ENCODE peak calls at places on chromosomes 2 and 18, in seven cellular contexts. F is PC-3, D is MM.1S, V is fibroblast of lung, I is neuronal stem cell, U is A549, J is tibial artery. Z is an unnamed sample.
A peak's percentile ranks its signal among the peaks of the same experiment; 100 is the strongest.

GRCh38 chr2:125405816-125406215 is 1250.1 kb upstream of the GYPC start:
- DNase-seq in J (no peak), I (no peak), V (peak; percentile 94), D (no peak), F (peak; percentile 81), U (peak; percentile 8), Z (no peak)

GRCh38 chr18:75173125-75173432 is 35.9 kb downstream of the PTGR3 start:
- DNase-seq in J (no peak), I (no peak), F (peak; percentile 11), D (peak; percentile 35), U (peak; percentile 8), V (no peak), Z (no peak)

GRCh38 chr2:71905205-71905604 is 242.5 kb downstream of the CYP26B1 start:
- DNase-seq in J (no peak), V (peak; percentile 34), D (no peak), U (no peak), I (no peak), F (peak; percentile 61), Z (no peak)

GRCh38 chr2:39099820-39100728 is 20.8 kb downstream of the SOS1 start:
- DNase-seq in F (peak; percentile 46), D (peak; percentile 66), I (no peak), V (peak; percentile 73), J (no peak), U (no peak), Z (no peak)

GRCh38 chr2:154264024-154264423 is 392.3 kb downstream of the GALNT13 start:
- DNase-seq in F (peak; percentile 83), U (peak; percentile 19), V (no peak), D (no peak), J (no peak), I (no peak), Z (no peak)

GRCh38 chr2:173851256-173851655 is 113.9 kb downstream of the SP3 start:
- DNase-seq in J (peak; percentile 91), D (no peak), I (no peak), U (no peak), F (peak; percentile 82), V (peak; percentile 59), Z (no peak)

GRCh38 chr2:64019975-64020281 is 700 bp upstream of the VPS54 start:
- DNase-seq in U (no peak), J (no peak), F (peak; percentile 24), D (peak; percentile 39), I (no peak), V (no peak), Z (no peak)

GRCh38 chr2:132651115-132652099 is 18.6 kb downstream of the LYPD1 start:
- DNase-seq in D (peak; percentile 47), U (peak; percentile 45), I (no peak), V (peak; percentile 50), F (peak; percentile 29), J (no peak), Z (no peak)

GRCh38 chr18:2985628-2986027 is 27.3 kb downstream of the LPIN2 start:
- DNase-seq in J (no peak), I (no peak), F (peak; percentile 56), D (peak; percentile 47), U (no peak), V (peak; percentile 61), Z (no peak)

GRCh38 chr18:45951021-45951714 is 16.0 kb downstream of the EPG5 start:
- DNase-seq in D (no peak), J (peak; percentile 75), F (peak; percentile 61), V (peak; percentile 90), I (no peak), U (no peak), Z (no peak)

GRCh38 chr2:53903011-53903410 is 43.2 kb upstream of the GPR75 start:
- DNase-seq in D (no peak), J (no peak), I (no peak), V (no peak), F (no peak), U (no peak), Z (no peak)

GRCh38 chr2:130949954-130950353 is 113.2 kb downstream of the ARHGEF4 start:
- DNase-seq in V (no peak), F (peak; percentile 32), U (no peak), I (no peak), J (no peak), D (no peak), Z (no peak)

GRCh38 chr18:60692277-60692676 is 319.7 kb upstream of the MC4R start:
- DNase-seq in F (no peak), D (no peak), I (no peak), J (no peak), U (no peak), V (no peak), Z (no peak)

GRCh38 chr18:63040788-63041410 is 278.7 kb downstream of the BCL2 start:
- DNase-seq in F (no peak), U (no peak), J (no peak), I (no peak), V (no peak), D (peak; percentile 74), Z (no peak)

GRCh38 chr2:19786408-19787058 is 115.2 kb downstream of the TTC32 start:
- DNase-seq in F (peak; percentile 48), I (no peak), J (no peak), U (peak; percentile 59), D (no peak), V (peak; percentile 73), Z (no peak)

GRCh38 chr2:33322099-33322498 is 154.3 kb upstream of the RASGRP3 start:
- DNase-seq in D (no peak), V (peak; percentile 73), U (no peak), I (no peak), J (no peak), F (no peak), Z (peak; percentile 40)

GRCh38 chr2:19255481-19255880 is 102.9 kb downstream of the OSR1 start:
- DNase-seq in V (no peak), J (no peak), I (no peak), F (peak; percentile 73), D (no peak), U (no peak), Z (no peak)

GRCh38 chr2:71578665-71579371 is 125.5 kb downstream of the DYSF start:
- DNase-seq in D (no peak), U (no peak), V (peak; percentile 20), J (peak; percentile 83), F (no peak), I (no peak), Z (peak; percentile 51)

GRCh38 chr2:43758738-43759137 is 15.1 kb upstream of the DYNC2LI1 start:
- DNase-seq in U (no peak), D (no peak), J (no peak), I (no peak), V (peak; percentile 75), F (peak; percentile 65), Z (no peak)

GRCh38 chr2:212408524-212408923 is 130.1 kb downstream of the ERBB4 start:
- DNase-seq in U (no peak), D (no peak), F (no peak), I (no peak), J (no peak), V (peak; percentile 31), Z (no peak)

GRCh38 chr2:172248381-172249173 is 145.9 kb upstream of the DLX2 start:
- DNase-seq in J (no peak), F (peak; percentile 96), I (no peak), D (no peak), V (peak; percentile 83), U (no peak), Z (no peak)

GRCh38 chr2:95056461-95057459 is 31.3 kb downstream of the MAL start:
- DNase-seq in F (peak; percentile 87), U (no peak), J (no peak), I (no peak), V (peak; percentile 13), D (no peak), Z (no peak)

GRCh38 chr2:119476301-119477117 is 44.9 kb downstream of the TMEM37 start:
- DNase-seq in V (peak; percentile 58), F (peak; percentile 77), D (peak; percentile 54), J (peak; percentile 67), U (peak; percentile 57), I (peak; percentile 56), Z (peak; percentile 52)
- H3K4me3 ChIP-seq in V (no peak overlapping the region), F (peak overlapping the region; percentile 22), D (no peak overlapping the region), J (no peak overlapping the region), U (peak overlapping the region; percentile 25), I (no peak overlapping the region), Z (no peak overlapping the region)

GRCh38 chr2:10302479-10303173 is at the start of gene HPCAL1:
- DNase-seq in F (peak; percentile 84), V (peak; percentile 79), I (peak; percentile 91), D (peak; percentile 93), J (peak; percentile 89), U (peak; percentile 92), Z (peak; percentile 88)

GRCh38 chr2:10303634-10304378 is 1.1 kb downstream of the HPCAL1 start:
- DNase-seq in J (no peak), U (no peak), V (peak; percentile 56), F (peak; percentile 52), D (peak; percentile 60), I (peak; percentile 39), Z (peak; percentile 49)

GRCh38 chr2:10301946-10302478 is 692 bp upstream of the HPCAL1 start:
- DNase-seq in F (no peak), D (no peak), V (no peak), J (no peak), I (no peak), U (no peak), Z (no peak)

GRCh38 chr2:10304458-10305253 is 2.0 kb downstream of the HPCAL1 start:
- DNase-seq in F (no peak), V (no peak), D (no peak), I (no peak), J (no peak), U (no peak), Z (no peak)

DNA sequence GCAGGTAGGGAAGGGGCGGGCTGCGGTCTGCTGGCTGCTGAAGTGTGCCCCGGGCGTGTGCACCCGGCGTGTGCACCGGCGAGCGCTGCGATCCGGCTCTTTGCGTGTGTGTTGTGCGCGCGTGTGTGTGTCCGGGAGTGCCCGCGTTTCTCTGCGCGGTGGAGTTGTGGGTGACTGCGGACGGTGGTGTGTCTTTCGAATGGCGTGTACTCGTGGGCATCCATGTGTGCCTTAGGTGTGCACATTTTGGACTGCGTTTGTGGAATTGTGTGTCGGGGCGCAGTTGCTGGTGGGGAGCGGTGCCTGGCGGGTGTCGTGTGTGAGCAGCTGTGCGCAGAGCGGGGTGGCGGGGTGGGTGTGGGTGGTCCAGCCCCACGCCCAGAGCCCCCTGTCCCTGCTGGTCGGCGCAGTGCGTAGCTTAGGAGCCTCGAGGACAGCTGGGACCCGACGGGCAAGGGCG is 500 bp downstream of the HPCAL1 start:
- DNase-seq in V (no peak), D (no peak), F (no peak), I (no peak), J (no peak), U (no peak), Z (no peak)
- H3K27ac ChIP-seq in V (no peak overlapping the region), D (peak overlapping the region; percentile 63), F (peak overlapping the region; percentile 66), I (no peak overlapping the region), J (peak overlapping the region; percentile 77), U (peak overlapping the region; percentile 98), Z (peak overlapping the region; percentile 88)

DNA sequence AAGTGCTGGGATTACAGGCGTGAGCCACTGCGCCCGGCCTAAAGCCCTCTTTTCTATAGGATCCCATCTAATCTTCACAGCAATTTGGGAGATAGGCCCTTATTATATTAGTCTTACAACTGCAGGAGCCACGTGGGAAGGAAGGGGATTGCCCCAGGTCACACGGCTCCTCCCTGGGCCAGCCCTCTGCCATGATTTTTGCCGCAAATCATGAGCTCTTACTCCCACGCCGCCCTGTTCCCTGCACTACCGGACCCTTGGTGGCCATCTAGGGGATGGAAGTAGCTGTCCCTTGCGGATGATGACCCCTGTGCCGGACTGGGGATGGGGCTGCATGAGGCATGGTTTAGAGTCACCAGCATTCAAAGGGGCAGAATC is 28.4 kb upstream of the PTMA start:
- DNase-seq in U (no peak), V (no peak), D (no peak), I (no peak), J (no peak), F (no peak), Z (no peak)
- H3K4me3 ChIP-seq in U (no peak overlapping the region), V (no peak overlapping the region), D (no peak overlapping the region), I (no peak overlapping the region), J (peak overlapping the region; percentile 55), F (no peak overlapping the region), Z (no peak overlapping the region)

GRCh38 chr2:229269146-229269545 is 1.9 kb downstream of the PID1 start:
- DNase-seq in V (no peak), D (no peak), J (no peak), F (no peak), I (no peak), U (no peak), Z (no peak)
- H3K27ac ChIP-seq in V (no peak overlapping the region), D (no peak overlapping the region), J (peak overlapping the region; percentile 74), F (no peak overlapping the region), I (no peak overlapping the region), U (no peak overlapping the region), Z (no peak overlapping the region)